ENCODE peak calls at places on chromosome 20, in five cellular contexts. S, L, V, K and T are unnamed samples.

GRCh38 chr20:1636621-1637020 is 16.8 kb upstream of the SIRPB1 start:
- DNase-seq in V (no peak), S (no peak), L (no peak), K (no peak), T (no peak)

GRCh38 chr20:63502671-63503172 is 3.8 kb upstream of the EEF1A2 start:
- DNase-seq in S (no peak), L (no peak), K (no peak), V (no peak), T (no peak)

GRCh38 chr20:63508072-63508768 is 9.3 kb upstream of the EEF1A2 start:
- DNase-seq in K (no peak), L (no peak), V (no peak), S (no peak), T (no peak)

GRCh38 chr20:24766826-24767622 is 182.0 kb upstream of the CST7 start:
- DNase-seq in K (no peak), L (peak), S (peak), V (no peak), T (no peak)

GRCh38 chr20:39289316-39289715 is 327.2 kb downstream of the DHX35 start:
- DNase-seq in L (no peak), V (no peak), K (no peak), S (no peak), T (peak)

GRCh38 chr20:11219192-11219591 is 545.4 kb upstream of the JAG1 start:
- DNase-seq in V (no peak), L (no peak), S (no peak), K (no peak), T (no peak)

GRCh38 chr20:44909872-44910689 is at the start of gene PABPC1L:
- DNase-seq in V (peak), L (peak), K (peak), S (peak), T (peak)

GRCh38 chr20:48614593-48615274 is 213.1 kb downstream of the PREX1 start:
- DNase-seq in K (no peak), L (peak), V (peak), S (no peak), T (no peak)

GRCh38 chr20:44981736-44982406 is 15.6 kb downstream of the STK4 start:
- DNase-seq in V (no peak), L (no peak), K (no peak), S (no peak), T (no peak)

GRCh38 chr20:49448917-49449316 is 33.6 kb downstream of the KCNB1 start:
- DNase-seq in K (peak), V (no peak), L (no peak), S (no peak), T (no peak)

GRCh38 chr20:18272451-18272850 is 15.9 kb upstream of the ZNF133 start:
- DNase-seq in L (peak), V (no peak), S (no peak), K (no peak), T (no peak)

GRCh38 chr20:9506337-9506821 is 8.0 kb upstream of the LAMP5 start:
- DNase-seq in L (no peak), K (no peak), S (no peak), V (no peak), T (no peak)

GRCh38 chr20:33076662-33077398 is 2.6 kb upstream of the BPIFB4 start:
- DNase-seq in S (no peak), K (peak), V (no peak), L (peak), T (no peak)

GRCh38 chr20:2658414-2659354 is 5.3 kb downstream of the IDH3B start:
- DNase-seq in K (no peak), L (peak), V (no peak), S (no peak), T (no peak)

GRCh38 chr20:37990571-37991151 is 42.6 kb downstream of the TTI1 start:
- DNase-seq in S (no peak), V (peak), K (no peak), L (peak), T (peak)

GRCh38 chr20:48823960-48824497 is 3.8 kb downstream of the PREX1 start:
- DNase-seq in L (peak), S (no peak), K (no peak), V (peak), T (peak)

GRCh38 chr20:1323256-1323655 is 5.7 kb downstream of the SDCBP2 start:
- DNase-seq in S (no peak), V (no peak), L (no peak), K (no peak), T (no peak)

GRCh38 chr20:48901326-48901725 is 20.2 kb upstream of the ARFGEF2 start:
- DNase-seq in S (no peak), K (no peak), V (no peak), L (no peak), T (no peak)

GRCh38 chr20:25418779-25419178 is 11.3 kb downstream of the GINS1 start:
- DNase-seq in L (peak), K (no peak), V (peak), S (no peak), T (no peak)

GRCh38 chr20:44457016-44457415 is 18.7 kb upstream of the TTPAL start:
- DNase-seq in V (no peak), L (no peak), K (peak), S (no peak), T (no peak)

GRCh38 chr20:49323622-49324238 is 45.9 kb upstream of the ZNFX1 start:
- DNase-seq in S (no peak), L (peak), K (no peak), V (peak), T (peak)

GRCh38 chr20:62265365-62265764 is 27.0 kb downstream of the OSBPL2 start:
- DNase-seq in S (no peak), L (no peak), K (no peak), V (no peak), T (no peak)

GRCh38 chr20:58127731-58128130 is 100.7 kb downstream of the ANKRD60 start:
- DNase-seq in K (no peak), S (no peak), V (peak), L (peak), T (no peak)

GRCh38 chr20:53939554-53940355 is 130.6 kb downstream of the BCAS1 start:
- DNase-seq in V (peak), S (peak), K (peak), L (peak), T (peak)

GRCh38 chr20:56175884-56176283 is 72.6 kb upstream of the MC3R start:
- DNase-seq in L (no peak), V (no peak), S (no peak), K (no peak), T (no peak)